ENCODE peak calls at places on chromosomes 12 and 14, in eight cellular contexts. F is A549, U is upper lobe of right lung, C is uterus, Z is sigmoid colon, B is AG09309, R is astrocyte of the spinal cord, M is ovary. N is an unnamed sample.

GRCh38 chr12:118356809-118357326 is 15.8 kb downstream of the TAOK3 start:
- DNase-seq in U (no peak), B (peak), R (peak), F (peak), Z (no peak), C (no peak), M (no peak), N (no peak)

GRCh38 chr12:57242691-57243454 is 8.1 kb downstream of the STAC3 start:
- DNase-seq in U (peak), M (peak), C (no peak), Z (peak), F (peak), B (no peak), R (peak), N (no peak)

GRCh38 chr14:101719045-101719645 is 42.4 kb upstream of the PPP2R5C start:
- DNase-seq in C (no peak), M (no peak), R (no peak), F (no peak), Z (no peak), U (no peak), B (no peak), N (no peak)

GRCh38 chr12:95548056-95548538 is 3.2 kb downstream of the USP44 start:
- DNase-seq in R (no peak), C (peak), B (no peak), Z (peak), M (peak), U (peak), F (no peak), N (no peak)

GRCh38 chr12:100951756-100952155 is 157.2 kb downstream of the ANO4 start:
- DNase-seq in B (no peak), R (no peak), U (no peak), C (no peak), Z (no peak), F (no peak), M (no peak), N (no peak)

GRCh38 chr14:76126066-76126465 is 25.7 kb upstream of the GPATCH2L start:
- DNase-seq in M (no peak), F (no peak), U (peak), C (no peak), B (no peak), Z (no peak), R (no peak), N (no peak)

GRCh38 chr12:128823216-128823915 is 392 bp downstream of the SLC15A4 start:
- DNase-seq in M (peak), U (peak), F (peak), R (no peak), C (no peak), Z (no peak), B (no peak), N (no peak)

GRCh38 chr12:62966990-62967506 is 32.1 kb upstream of the PPM1H start:
- DNase-seq in F (no peak), Z (no peak), C (no peak), U (no peak), M (no peak), B (no peak), R (no peak), N (no peak)

GRCh38 chr12:50258167-50258551 is 25.2 kb downstream of the LIMA1 start:
- DNase-seq in C (no peak), U (no peak), F (no peak), R (no peak), B (no peak), M (no peak), Z (peak), N (no peak)

GRCh38 chr14:98578204-98578603 is 693.8 kb downstream of the BCL11B start:
- DNase-seq in U (no peak), Z (no peak), R (peak), C (no peak), F (no peak), M (no peak), B (no peak), N (no peak)

GRCh38 chr14:68794856-68795601 is 2.2 kb upstream of the ZFP36L1 start:
- DNase-seq in C (no peak), U (peak), F (no peak), R (peak), Z (peak), B (peak), M (no peak), N (peak)

GRCh38 chr14:94128216-94128839 is 1.1 kb downstream of the IFI27L2 start:
- DNase-seq in Z (peak), R (no peak), M (no peak), F (no peak), B (no peak), C (no peak), U (no peak), N (no peak)
- H3K4me3 ChIP-seq in Z (peak), R (peak), M (no peak), F (no peak), B (peak), C (no peak), U (no peak), N (peak)

DNA sequence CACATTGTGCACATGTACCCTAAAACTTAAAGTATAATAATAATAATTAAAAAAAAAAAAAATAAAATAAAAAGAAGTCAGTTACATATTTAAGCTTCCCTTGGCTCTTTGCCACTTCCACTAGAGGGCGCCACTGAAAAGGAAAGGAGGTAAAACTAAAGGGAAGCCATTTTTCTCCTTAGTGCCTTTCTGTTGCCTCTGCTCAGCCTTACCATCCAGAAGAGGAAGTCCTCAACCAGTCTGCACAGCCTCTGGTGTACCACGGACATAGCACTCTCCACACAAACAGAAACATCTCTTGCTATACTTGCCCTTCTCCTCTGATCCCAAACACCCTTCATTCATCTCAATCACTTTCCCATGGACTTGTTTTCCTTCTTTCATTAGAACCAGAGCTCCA is 169.0 kb upstream of the EEA1 start:
- DNase-seq in F (no peak), U (peak), R (peak), M (peak), Z (no peak), B (no peak), C (peak), N (no peak)
- TF ChIP-seq CTCF in F (peak), U (peak), R (peak), M (no peak), Z (no peak), B (peak), C (peak), N (peak)

DNA sequence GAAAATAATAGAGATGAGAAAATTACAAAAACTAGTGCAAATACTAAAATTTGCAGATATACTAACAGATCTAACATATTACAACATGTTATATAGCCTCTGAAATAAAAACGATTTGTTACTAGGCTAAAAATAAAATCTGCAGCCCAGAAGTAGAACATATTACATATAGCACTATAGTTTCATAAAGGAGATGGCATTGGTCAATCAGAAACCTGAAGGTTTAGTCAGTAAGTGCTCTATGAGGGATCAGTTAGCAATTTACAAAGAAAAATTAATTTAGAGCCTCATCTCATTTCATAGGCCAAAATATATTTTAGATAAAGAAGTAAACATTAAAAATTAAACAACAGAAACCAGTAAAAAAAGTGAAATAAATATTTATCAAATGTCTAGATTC is 41.0 kb downstream of the IFNG-AS1 start:
- DNase-seq in Z (no peak), R (no peak), F (no peak), M (no peak), B (no peak), U (no peak), C (no peak), N (no peak)
- H3K4me3 ChIP-seq in Z (no peak), R (no peak), F (no peak), M (no peak), B (no peak), U (no peak), C (no peak), N (no peak)

DNA sequence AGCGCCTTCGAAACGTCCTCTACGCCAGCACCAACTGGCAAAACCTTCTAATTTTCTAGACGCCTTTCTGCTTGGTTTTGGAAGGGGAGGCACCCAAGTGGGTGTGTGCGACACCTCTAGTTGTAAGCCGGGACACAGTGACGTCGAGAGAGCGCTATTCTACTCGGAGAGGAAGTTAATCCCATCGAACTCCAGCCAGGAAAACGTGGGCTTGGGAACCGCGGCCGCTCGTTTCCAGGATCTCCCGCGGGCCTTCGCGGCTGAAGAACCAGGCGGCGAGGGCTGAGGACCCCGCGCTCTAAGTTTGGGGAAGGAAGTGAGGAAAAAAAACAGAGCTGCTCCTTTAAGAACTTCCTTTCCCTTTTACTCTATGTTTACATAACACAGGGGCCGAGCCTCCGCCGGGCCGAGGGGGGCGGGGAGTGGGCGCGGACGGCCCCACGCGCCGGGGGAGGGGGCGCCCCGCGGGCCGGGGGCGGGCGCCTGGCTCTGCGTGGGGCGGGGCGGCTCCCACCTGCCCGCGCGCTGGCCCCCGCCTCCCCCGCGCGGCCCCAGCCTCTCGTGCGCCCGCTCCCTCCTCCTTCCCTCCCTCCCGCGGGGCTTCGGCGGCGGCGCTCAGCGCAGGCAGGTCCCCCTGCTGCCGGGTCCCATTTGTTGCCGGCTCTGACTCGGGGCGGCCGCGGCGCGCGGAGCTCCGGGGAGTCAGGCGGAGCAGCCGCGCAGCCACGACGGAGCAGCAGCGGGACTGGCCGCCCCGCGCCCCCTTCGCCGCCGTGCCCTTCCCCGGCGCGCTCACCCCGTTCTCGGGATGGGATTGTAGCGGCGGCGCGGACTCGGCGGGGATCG is at the start of gene PELI2:
- DNase-seq in M (peak), B (no peak), C (peak), U (peak), R (peak), F (peak), Z (peak), N (no peak)
- TF ChIP-seq CTCF in M (peak), B (peak), C (no peak), U (no peak), R (peak), F (no peak), Z (no peak), N (no peak)

GRCh38 chr14:38339704-38340103 is 83.8 kb upstream of the CLEC14A start:
- DNase-seq in B (peak), M (no peak), U (no peak), C (no peak), Z (no peak), F (no peak), R (peak), N (peak)

DNA sequence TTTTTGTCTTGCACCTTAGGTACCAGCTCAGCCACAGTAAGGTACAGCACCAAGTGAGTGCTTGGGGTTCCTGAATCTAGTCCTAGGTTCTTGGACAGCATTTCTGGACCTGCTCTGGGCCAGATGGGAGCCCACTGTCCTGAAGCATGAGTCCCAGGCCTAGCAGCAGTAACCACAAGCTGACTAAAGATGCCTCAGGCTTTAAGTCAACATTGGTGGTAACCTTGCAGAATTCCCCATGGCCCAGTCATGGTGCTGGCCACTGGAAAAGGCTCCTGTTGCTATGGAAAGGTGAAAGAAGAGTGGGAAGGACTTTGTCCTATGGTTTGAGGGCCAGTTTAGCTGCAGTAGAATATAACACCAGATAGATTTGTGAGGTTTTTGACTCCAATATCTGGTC is 86.9 kb upstream of the CLEC14A start:
- DNase-seq in F (no peak), C (no peak), R (peak), U (no peak), M (no peak), Z (no peak), B (peak), N (peak)
- H3K4me3 ChIP-seq in F (no peak), C (no peak), R (no peak), U (no peak), M (no peak), Z (no peak), B (no peak), N (no peak)

GRCh38 chr12:76193961-76194360 is 109.5 kb upstream of the NAP1L1 start:
- DNase-seq in M (no peak), C (no peak), B (no peak), U (no peak), Z (no peak), F (no peak), R (no peak), N (no peak)

GRCh38 chr12:76198839-76199238 is 114.4 kb upstream of the NAP1L1 start:
- DNase-seq in M (no peak), B (no peak), U (no peak), Z (no peak), R (no peak), F (no peak), C (no peak), N (no peak)

GRCh38 chr12:76197283-76197682 is 112.8 kb upstream of the NAP1L1 start:
- DNase-seq in Z (no peak), R (no peak), F (no peak), B (no peak), U (no peak), C (no peak), M (no peak), N (no peak)

GRCh38 chr12:76194724-76195123 is 110.2 kb upstream of the NAP1L1 start:
- DNase-seq in B (no peak), R (no peak), Z (no peak), M (no peak), F (no peak), C (no peak), U (no peak), N (no peak)

DNA sequence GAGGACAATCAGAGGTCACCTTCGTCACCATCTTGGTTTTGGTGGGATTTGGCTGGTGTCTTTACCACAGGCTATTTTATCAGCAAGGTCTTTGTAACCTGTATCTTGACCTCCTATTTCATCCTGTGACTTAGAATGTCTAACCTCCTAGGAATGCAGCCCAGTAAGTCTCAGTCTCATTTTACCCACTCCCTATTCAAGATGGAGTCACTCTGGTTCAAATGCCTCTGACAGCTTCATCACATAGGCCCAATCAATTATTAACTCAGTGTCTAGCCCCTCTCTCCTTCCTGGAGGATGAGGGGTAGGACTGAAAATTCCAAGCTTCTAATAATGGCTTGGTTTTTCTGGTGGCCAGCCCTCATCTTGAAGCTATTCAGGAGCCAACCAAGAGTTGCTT is 111.4 kb upstream of the NAP1L1 start:
- DNase-seq in R (no peak), U (no peak), C (no peak), F (no peak), M (no peak), B (no peak), Z (no peak), N (no peak)
- TF ChIP-seq CTCF in R (no peak), U (no peak), C (no peak), F (no peak), M (no peak), B (no peak), Z (no peak), N (no peak)